ENCODE peak calls at places on chromosomes 13 and 19, in nine cellular contexts. One of them, this sample, is unnamed.

GRCh38 chr13:96091164-96091931 is 1.4 kb downstream of the HS6ST3 start:
- DNase-seq in hepatocyte: peak; percentile 14
- DNase-seq in psoas muscle: no peak
- DNase-seq in cardiac muscle cell: peak; percentile 7
- DNase-seq in WERI-Rb-1: peak; percentile 49
- DNase-seq in esophagus squamous epithelium: no peak
- DNase-seq in uterus: peak; percentile 43
- DNase-seq in PC-3: no peak
- DNase-seq in GM12878: no peak
- DNase-seq in this sample: no peak

GRCh38 chr13:78569029-78569428 is 34.3 kb downstream of the POU4F1 start:
- DNase-seq in hepatocyte: no peak
- DNase-seq in psoas muscle: no peak
- DNase-seq in cardiac muscle cell: no peak
- DNase-seq in WERI-Rb-1: no peak
- DNase-seq in esophagus squamous epithelium: no peak
- DNase-seq in uterus: no peak
- DNase-seq in PC-3: no peak
- DNase-seq in GM12878: no peak
- DNase-seq in this sample: no peak

GRCh38 chr13:44906758-44907157 is 82.5 kb downstream of the NUFIP1 start:
- DNase-seq in hepatocyte: peak; percentile 57
- DNase-seq in psoas muscle: no peak
- DNase-seq in cardiac muscle cell: peak; percentile 81
- DNase-seq in WERI-Rb-1: no peak
- DNase-seq in esophagus squamous epithelium: no peak
- DNase-seq in uterus: peak; percentile 62
- DNase-seq in PC-3: no peak
- DNase-seq in GM12878: no peak
- DNase-seq in this sample: no peak

GRCh38 chr13:42396501-42396900 is 124.5 kb downstream of the AKAP11 start:
- DNase-seq in hepatocyte: no peak
- DNase-seq in psoas muscle: no peak
- DNase-seq in cardiac muscle cell: no peak
- DNase-seq in WERI-Rb-1: no peak
- DNase-seq in esophagus squamous epithelium: no peak
- DNase-seq in uterus: no peak
- DNase-seq in PC-3: peak; percentile 7
- DNase-seq in GM12878: no peak
- DNase-seq in this sample: no peak

GRCh38 chr19:14091885-14092462 is 1.4 kb upstream of the SAMD1 start:
- DNase-seq in hepatocyte: no peak
- DNase-seq in psoas muscle: no peak
- DNase-seq in cardiac muscle cell: no peak
- DNase-seq in WERI-Rb-1: peak; percentile 53
- DNase-seq in esophagus squamous epithelium: no peak
- DNase-seq in uterus: no peak
- DNase-seq in PC-3: no peak
- DNase-seq in GM12878: no peak
- DNase-seq in this sample: no peak

GRCh38 chr13:114055766-114056165 is 76.7 kb downstream of the RASA3 start:
- DNase-seq in hepatocyte: no peak
- DNase-seq in psoas muscle: no peak
- DNase-seq in cardiac muscle cell: no peak
- DNase-seq in WERI-Rb-1: no peak
- DNase-seq in esophagus squamous epithelium: no peak
- DNase-seq in uterus: no peak
- DNase-seq in PC-3: no peak
- DNase-seq in GM12878: no peak
- DNase-seq in this sample: no peak

GRCh38 chr19:15014579-15014978 is 34.7 kb upstream of the CASP14 start:
- DNase-seq in hepatocyte: no peak
- DNase-seq in psoas muscle: no peak
- DNase-seq in cardiac muscle cell: peak; percentile 2
- DNase-seq in WERI-Rb-1: no peak
- DNase-seq in esophagus squamous epithelium: no peak
- DNase-seq in uterus: no peak
- DNase-seq in PC-3: no peak
- DNase-seq in GM12878: no peak
- DNase-seq in this sample: no peak

GRCh38 chr13:54387607-54388006 is 1359.0 kb downstream of the OLFM4 start:
- DNase-seq in hepatocyte: no peak
- DNase-seq in psoas muscle: no peak
- DNase-seq in cardiac muscle cell: no peak
- DNase-seq in WERI-Rb-1: no peak
- DNase-seq in esophagus squamous epithelium: no peak
- DNase-seq in uterus: no peak
- DNase-seq in PC-3: no peak
- DNase-seq in GM12878: no peak
- DNase-seq in this sample: no peak

GRCh38 chr13:97188207-97188606 is 33.9 kb upstream of the MBNL2 start:
- DNase-seq in hepatocyte: no peak
- DNase-seq in psoas muscle: no peak
- DNase-seq in cardiac muscle cell: no peak
- DNase-seq in WERI-Rb-1: no peak
- DNase-seq in esophagus squamous epithelium: no peak
- DNase-seq in uterus: no peak
- DNase-seq in PC-3: no peak
- DNase-seq in GM12878: no peak
- DNase-seq in this sample: no peak

GRCh38 chr13:24348797-24349515 is 39.6 kb downstream of the C1QTNF9 start:
- DNase-seq in hepatocyte: peak; percentile 26
- DNase-seq in psoas muscle: no peak
- DNase-seq in cardiac muscle cell: no peak
- DNase-seq in WERI-Rb-1: no peak
- DNase-seq in esophagus squamous epithelium: no peak
- DNase-seq in uterus: no peak
- DNase-seq in PC-3: peak; percentile 79
- DNase-seq in GM12878: no peak
- DNase-seq in this sample: no peak

GRCh38 chr19:6221878-6222746 is 57.7 kb downstream of the MLLT1 start:
- DNase-seq in hepatocyte: no peak
- DNase-seq in psoas muscle: peak; percentile 59
- DNase-seq in cardiac muscle cell: no peak
- DNase-seq in WERI-Rb-1: no peak
- DNase-seq in esophagus squamous epithelium: no peak
- DNase-seq in uterus: no peak
- DNase-seq in PC-3: no peak
- DNase-seq in GM12878: no peak
- DNase-seq in this sample: no peak

GRCh38 chr13:30730526-30730925 is 4.8 kb upstream of the ALOX5AP start:
- DNase-seq in hepatocyte: peak; percentile 40
- DNase-seq in psoas muscle: no peak
- DNase-seq in cardiac muscle cell: no peak
- DNase-seq in WERI-Rb-1: no peak
- DNase-seq in esophagus squamous epithelium: no peak
- DNase-seq in uterus: no peak
- DNase-seq in PC-3: no peak
- DNase-seq in GM12878: no peak
- DNase-seq in this sample: no peak
- H3K27ac ChIP-seq in hepatocyte: no peak overlapping the region
- H3K27ac ChIP-seq in psoas muscle: no peak overlapping the region
- H3K27ac ChIP-seq in cardiac muscle cell: no peak overlapping the region
- H3K27ac ChIP-seq in WERI-Rb-1: no peak overlapping the region
- H3K27ac ChIP-seq in esophagus squamous epithelium: no peak overlapping the region
- H3K27ac ChIP-seq in uterus: no peak overlapping the region
- H3K27ac ChIP-seq in PC-3: no peak overlapping the region
- H3K27ac ChIP-seq in GM12878: no peak overlapping the region
- H3K27ac ChIP-seq in this sample: no peak overlapping the region

DNA sequence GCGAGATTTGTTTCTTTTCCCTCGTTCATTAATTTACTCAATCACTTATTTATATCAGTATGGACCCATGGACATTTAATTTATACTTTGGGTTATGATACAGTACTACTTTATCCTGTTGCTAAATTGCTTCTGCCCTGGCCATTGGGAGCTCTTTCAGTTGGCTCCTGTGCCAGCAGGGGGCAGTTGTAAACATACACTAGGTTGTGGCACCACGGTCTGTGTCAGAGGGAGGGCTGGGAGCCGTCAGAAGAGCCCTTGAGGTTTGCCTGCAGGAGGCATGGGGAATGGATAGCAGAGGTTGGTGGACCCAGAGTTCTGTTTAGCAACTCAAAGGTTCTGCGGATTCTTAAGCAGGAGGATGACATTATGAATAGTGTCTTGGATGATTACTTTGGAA is 94.3 kb downstream of the ERCC5 start:
- DNase-seq in hepatocyte: no peak
- DNase-seq in psoas muscle: no peak
- DNase-seq in cardiac muscle cell: no peak
- DNase-seq in WERI-Rb-1: peak; percentile 47
- DNase-seq in esophagus squamous epithelium: no peak
- DNase-seq in uterus: no peak
- DNase-seq in PC-3: no peak
- DNase-seq in GM12878: no peak
- DNase-seq in this sample: no peak
- TF ChIP-seq CTCF in hepatocyte: no peak
- TF ChIP-seq CTCF in psoas muscle: no peak
- TF ChIP-seq CTCF in cardiac muscle cell: no peak
- TF ChIP-seq CTCF in WERI-Rb-1: peak; percentile 49
- TF ChIP-seq CTCF in esophagus squamous epithelium: no peak
- TF ChIP-seq CTCF in uterus: no peak
- TF ChIP-seq CTCF in PC-3: peak; percentile 25
- TF ChIP-seq CTCF in GM12878: peak; percentile 12
- TF ChIP-seq CTCF in this sample: no peak

GRCh38 chr19:41691268-41691970 is 3.3 kb upstream of the CEACAM7 start:
- DNase-seq in hepatocyte: no peak
- DNase-seq in psoas muscle: no peak
- DNase-seq in cardiac muscle cell: peak; percentile 12
- DNase-seq in WERI-Rb-1: peak; percentile 43
- DNase-seq in esophagus squamous epithelium: no peak
- DNase-seq in uterus: no peak
- DNase-seq in PC-3: peak; percentile 27
- DNase-seq in GM12878: no peak
- DNase-seq in this sample: no peak

GRCh38 chr19:41688687-41689086 is 617 bp upstream of the CEACAM7 start:
- DNase-seq in hepatocyte: no peak
- DNase-seq in psoas muscle: no peak
- DNase-seq in cardiac muscle cell: no peak
- DNase-seq in WERI-Rb-1: no peak
- DNase-seq in esophagus squamous epithelium: no peak
- DNase-seq in uterus: no peak
- DNase-seq in PC-3: no peak
- DNase-seq in GM12878: no peak
- DNase-seq in this sample: no peak

GRCh38 chr19:41688098-41688497 is at the start of gene CEACAM7:
- DNase-seq in hepatocyte: no peak
- DNase-seq in psoas muscle: no peak
- DNase-seq in cardiac muscle cell: no peak
- DNase-seq in WERI-Rb-1: no peak
- DNase-seq in esophagus squamous epithelium: no peak
- DNase-seq in uterus: no peak
- DNase-seq in PC-3: no peak
- DNase-seq in GM12878: no peak
- DNase-seq in this sample: no peak

GRCh38 chr19:41689993-41690800 is 2.1 kb upstream of the CEACAM7 start:
- DNase-seq in hepatocyte: no peak
- DNase-seq in psoas muscle: no peak
- DNase-seq in cardiac muscle cell: no peak
- DNase-seq in WERI-Rb-1: no peak
- DNase-seq in esophagus squamous epithelium: no peak
- DNase-seq in uterus: no peak
- DNase-seq in PC-3: no peak
- DNase-seq in GM12878: no peak
- DNase-seq in this sample: no peak

DNA sequence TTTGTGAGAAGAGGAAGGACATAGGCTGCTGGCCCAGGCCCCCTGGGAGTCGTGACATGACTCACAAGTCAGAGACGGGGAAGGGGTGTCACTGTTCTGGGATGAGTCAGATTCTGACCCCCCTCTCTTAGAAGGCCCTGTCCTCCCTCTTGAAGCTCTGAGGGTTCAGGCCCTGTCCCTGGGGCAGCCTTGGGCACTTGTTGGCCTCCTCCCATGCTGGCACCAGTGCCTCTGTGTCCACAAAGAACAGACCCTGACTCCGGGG is 2.7 kb upstream of the CEACAM7 start:
- DNase-seq in hepatocyte: no peak
- DNase-seq in psoas muscle: no peak
- DNase-seq in cardiac muscle cell: no peak
- DNase-seq in WERI-Rb-1: no peak
- DNase-seq in esophagus squamous epithelium: no peak
- DNase-seq in uterus: no peak
- DNase-seq in PC-3: no peak
- DNase-seq in GM12878: no peak
- DNase-seq in this sample: no peak
- H3K27me3 ChIP-seq in hepatocyte: no peaks in the 10 kb centered on the region
- H3K27me3 ChIP-seq in psoas muscle: peaks cover 2% of the 10 kb centered on the region
- H3K27me3 ChIP-seq in cardiac muscle cell: no peaks in the 10 kb centered on the region
- H3K27me3 ChIP-seq in WERI-Rb-1: peaks cover 84% of the 10 kb centered on the region
- H3K27me3 ChIP-seq in esophagus squamous epithelium: no peaks in the 10 kb centered on the region
- H3K27me3 ChIP-seq in uterus: no peaks in the 10 kb centered on the region
- H3K27me3 ChIP-seq in PC-3: no peaks in the 10 kb centered on the region
- H3K27me3 ChIP-seq in GM12878: no peaks in the 10 kb centered on the region
- H3K27me3 ChIP-seq in this sample: peaks cover 26% of the 10 kb centered on the region

GRCh38 chr13:76942363-76942762 is 5.9 kb upstream of the ACOD1 start:
- DNase-seq in hepatocyte: no peak
- DNase-seq in psoas muscle: no peak
- DNase-seq in cardiac muscle cell: no peak
- DNase-seq in WERI-Rb-1: no peak
- DNase-seq in esophagus squamous epithelium: no peak
- DNase-seq in uterus: no peak
- DNase-seq in PC-3: no peak
- DNase-seq in GM12878: no peak
- DNase-seq in this sample: no peak

GRCh38 chr13:76939215-76939614 is 9.1 kb upstream of the ACOD1 start:
- DNase-seq in hepatocyte: no peak
- DNase-seq in psoas muscle: no peak
- DNase-seq in cardiac muscle cell: peak; percentile 37
- DNase-seq in WERI-Rb-1: no peak
- DNase-seq in esophagus squamous epithelium: no peak
- DNase-seq in uterus: no peak
- DNase-seq in PC-3: peak; percentile 13
- DNase-seq in GM12878: no peak
- DNase-seq in this sample: no peak

GRCh38 chr13:76937416-76937815 is 10.9 kb upstream of the ACOD1 start:
- DNase-seq in hepatocyte: peak; percentile 53
- DNase-seq in psoas muscle: no peak
- DNase-seq in cardiac muscle cell: peak; percentile 96
- DNase-seq in WERI-Rb-1: no peak
- DNase-seq in esophagus squamous epithelium: no peak
- DNase-seq in uterus: no peak
- DNase-seq in PC-3: peak; percentile 92
- DNase-seq in GM12878: no peak
- DNase-seq in this sample: no peak

GRCh38 chr13:76934671-76935070 is 13.6 kb upstream of the ACOD1 start:
- DNase-seq in hepatocyte: no peak
- DNase-seq in psoas muscle: no peak
- DNase-seq in cardiac muscle cell: peak; percentile 26
- DNase-seq in WERI-Rb-1: no peak
- DNase-seq in esophagus squamous epithelium: no peak
- DNase-seq in uterus: no peak
- DNase-seq in PC-3: no peak
- DNase-seq in GM12878: no peak
- DNase-seq in this sample: no peak

DNA sequence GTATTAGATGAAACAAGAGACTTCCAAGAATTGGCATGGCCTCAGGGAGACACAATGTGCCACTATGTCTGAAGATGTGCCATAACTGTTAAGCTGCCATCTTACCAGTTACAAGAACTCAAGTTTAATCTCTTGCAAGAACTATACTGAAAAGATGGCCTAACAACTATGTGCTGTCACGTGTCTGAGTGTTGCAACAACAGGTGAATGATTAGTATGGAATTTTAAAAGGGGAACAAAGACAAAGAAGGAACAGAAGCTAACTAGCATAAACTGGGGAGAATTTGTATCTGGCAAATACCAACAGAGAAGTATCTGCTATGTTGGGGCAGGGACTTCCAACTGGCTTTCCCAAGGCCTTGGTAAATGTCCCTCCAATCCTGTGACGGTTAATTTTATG is 11.6 kb upstream of the ACOD1 start:
- DNase-seq in hepatocyte: no peak
- DNase-seq in psoas muscle: no peak
- DNase-seq in cardiac muscle cell: no peak
- DNase-seq in WERI-Rb-1: no peak
- DNase-seq in esophagus squamous epithelium: no peak
- DNase-seq in uterus: no peak
- DNase-seq in PC-3: no peak
- DNase-seq in GM12878: no peak
- DNase-seq in this sample: no peak
- H3K27ac ChIP-seq in hepatocyte: no peak overlapping the region
- H3K27ac ChIP-seq in psoas muscle: no peak overlapping the region
- H3K27ac ChIP-seq in cardiac muscle cell: no peak overlapping the region
- H3K27ac ChIP-seq in WERI-Rb-1: no peak overlapping the region
- H3K27ac ChIP-seq in esophagus squamous epithelium: no peak overlapping the region
- H3K27ac ChIP-seq in uterus: no peak overlapping the region
- H3K27ac ChIP-seq in PC-3: peak overlapping the region; percentile 83
- H3K27ac ChIP-seq in GM12878: no peak overlapping the region
- H3K27ac ChIP-seq in this sample: no peak overlapping the region

This sample was measured in CD4-positive, alpha-beta T cell.